ENCODE peak calls at places on chromosome 11, in six cellular contexts. E, V, B, J, Q and L are unnamed samples.

GRCh38 chr11:71406681-71407080 is 41.5 kb downstream of the DHCR7 start:
- DNase-seq in E (no peak), V (no peak), B (no peak), J (no peak), Q (peak; percentile 34), L (no peak)

GRCh38 chr11:18012314-18012905 is 437 bp downstream of the SERGEF start:
- DNase-seq in E (no peak), V (peak; percentile 57), B (peak; percentile 36), J (peak; percentile 73), Q (peak; percentile 50), L (no peak)

GRCh38 chr11:47861762-47862161 is 13.6 kb upstream of the NUP160 start:
- DNase-seq in E (no peak), V (no peak), B (no peak), J (no peak), Q (no peak), L (no peak)

GRCh38 chr11:106642331-106642730 is 375.9 kb downstream of the GUCY1A2 start:
- DNase-seq in E (no peak), V (no peak), B (no peak), J (no peak), Q (no peak), L (no peak)

GRCh38 chr11:19244621-19245020 is 3.9 kb upstream of the E2F8 start:
- DNase-seq in E (no peak), V (no peak), B (no peak), J (no peak), Q (no peak), L (no peak)

GRCh38 chr11:73154178-73154577 is 12.1 kb upstream of the FCHSD2 start:
- DNase-seq in E (no peak), V (peak; percentile 77), B (peak; percentile 33), J (peak; percentile 49), Q (no peak), L (peak; percentile 54)

GRCh38 chr11:59556115-59556882 is 45.0 kb downstream of the OR4D9 start:
- DNase-seq in E (no peak), V (peak; percentile 74), B (peak; percentile 43), J (peak; percentile 86), Q (peak; percentile 31), L (no peak)

GRCh38 chr11:134464981-134465730 is 53.1 kb upstream of the B3GAT1 start:
- DNase-seq in E (no peak), V (no peak), B (no peak), J (no peak), Q (no peak), L (no peak)

GRCh38 chr11:56890584-56891305 is 98.0 kb upstream of the OR5AK2 start:
- DNase-seq in E (no peak), V (no peak), B (no peak), J (no peak), Q (no peak), L (no peak)

GRCh38 chr11:57095896-57096295 is 85.9 kb upstream of the LRRC55 start:
- DNase-seq in E (no peak), V (no peak), B (no peak), J (no peak), Q (no peak), L (no peak)

GRCh38 chr11:48013269-48013901 is 33.0 kb downstream of the PTPRJ start:
- DNase-seq in E (no peak), V (no peak), B (peak; percentile 63), J (no peak), Q (no peak), L (no peak)

GRCh38 chr11:67014343-67014742 is 8.6 kb upstream of the SYT12 start:
- DNase-seq in E (no peak), V (no peak), B (no peak), J (no peak), Q (no peak), L (no peak)

GRCh38 chr11:57422669-57423068 is 4.3 kb downstream of the SLC43A3 start:
- DNase-seq in E (no peak), V (no peak), B (no peak), J (no peak), Q (no peak), L (no peak)

GRCh38 chr11:96186806-96187205 is 156.2 kb downstream of the MAML2 start:
- DNase-seq in E (no peak), V (no peak), B (no peak), J (no peak), Q (no peak), L (no peak)

GRCh38 chr11:28107331-28107725 is 628 bp downstream of the KIF18A start:
- DNase-seq in E (no peak), V (no peak), B (peak; percentile 31), J (peak; percentile 51), Q (peak; percentile 67), L (no peak)

GRCh38 chr11:57378166-57378565 is 2.8 kb downstream of the PRG3 start:
- DNase-seq in E (no peak), V (no peak), B (no peak), J (no peak), Q (no peak), L (no peak)

GRCh38 chr11:123069878-123070821 is 8.2 kb upstream of the HSPA8 start:
- DNase-seq in E (no peak), V (no peak), B (no peak), J (no peak), Q (no peak), L (no peak)

GRCh38 chr11:123653997-123654565 is 343 bp downstream of the SCN3B start:
- DNase-seq in E (no peak), V (no peak), B (no peak), J (peak; percentile 88), Q (peak; percentile 68), L (no peak)

GRCh38 chr11:71209656-71210055 is 42.7 kb downstream of the SHANK2 start:
- DNase-seq in E (no peak), V (no peak), B (no peak), J (no peak), Q (no peak), L (peak; percentile 43)

GRCh38 chr11:95715777-95716241 is 73.8 kb downstream of the FAM76B start:
- DNase-seq in E (no peak), V (peak; percentile 79), B (no peak), J (peak; percentile 92), Q (no peak), L (no peak)

GRCh38 chr11:104623518-104623917 is 274.7 kb downstream of the CASP12 start:
- DNase-seq in E (no peak), V (no peak), B (no peak), J (no peak), Q (no peak), L (no peak)

GRCh38 chr11:64858467-64859401 is 14.3 kb upstream of the CDC42BPG start:
- DNase-seq in E (no peak), V (no peak), B (peak; percentile 68), J (no peak), Q (no peak), L (no peak)

GRCh38 chr11:33329705-33330329 is 72.6 kb downstream of the HIPK3 start:
- DNase-seq in E (no peak), V (peak; percentile 83), B (peak; percentile 24), J (peak; percentile 60), Q (peak; percentile 55), L (no peak)

GRCh38 chr11:122711831-122712378 is 56.4 kb downstream of the UBASH3B start:
- DNase-seq in E (no peak), V (peak; percentile 29), B (no peak), J (no peak), Q (peak; percentile 39), L (no peak)

GRCh38 chr11:69356703-69357457 is 62.9 kb downstream of the MYEOV start:
- DNase-seq in E (no peak), V (no peak), B (no peak), J (peak; percentile 49), Q (no peak), L (peak; percentile 73)

GRCh38 chr11:124070906-124071621 is 29.9 kb upstream of the OR10G7 start:
- DNase-seq in E (no peak), V (peak; percentile 93), B (peak; percentile 23), J (peak; percentile 84), Q (peak; percentile 72), L (no peak)

GRCh38 chr11:110777765-110778164 is 65.5 kb upstream of the ARHGAP20 start:
- DNase-seq in E (no peak), V (peak; percentile 16), B (no peak), J (no peak), Q (no peak), L (no peak)

GRCh38 chr11:34318111-34319037 is 39.4 kb downstream of the ABTB2 start:
- DNase-seq in E (no peak), V (no peak), B (no peak), J (no peak), Q (no peak), L (no peak)

GRCh38 chr11:109798521-109798920 is 294.7 kb upstream of the ZC3H12C start:
- DNase-seq in E (no peak), V (no peak), B (no peak), J (no peak), Q (no peak), L (no peak)